ENCODE peak calls at places on chromosomes 16 and 17, in six cellular contexts. M is Caco-2, H is MM.1S, E is ascending aorta, J is left ventricle myocardium inferior, I is pancreas. T is an unnamed sample.
A peak's percentile ranks its signal among the peaks of the same experiment; 100 is the strongest.

GRCh38 chr17:39679521-39680192 is 8.2 kb downstream of the PGAP3 start:
- DNase-seq in M (no peak), H (no peak), E (no peak), J (peak; percentile 48), I (no peak), T (peak; percentile 48)

GRCh38 chr16:85755929-85756768 is 5.3 kb upstream of the C16orf74 start:
- DNase-seq in M (no peak), H (no peak), E (no peak), J (no peak), I (no peak), T (no peak)

GRCh38 chr17:59494757-59495368 is 70.5 kb upstream of the DHX40 start:
- DNase-seq in M (no peak), H (no peak), E (no peak), J (no peak), I (no peak), T (no peak)

GRCh38 chr17:31411707-31412285 is 20.3 kb downstream of the RAB11FIP4 start:
- DNase-seq in M (no peak), H (no peak), E (no peak), J (no peak), I (no peak), T (no peak)

GRCh38 chr16:16861546-16861945 is 482.6 kb downstream of the NPIPA7 start:
- DNase-seq in M (peak; percentile 57), H (peak; percentile 81), E (no peak), J (no peak), I (peak; percentile 59), T (peak; percentile 41)

GRCh38 chr17:60559995-60560859 is 34.2 kb upstream of the APPBP2 start:
- DNase-seq in M (no peak), H (no peak), E (no peak), J (no peak), I (no peak), T (no peak)

GRCh38 chr17:82490512-82491195 is 28.9 kb upstream of the FOXK2 start:
- DNase-seq in M (no peak), H (peak; percentile 73), E (no peak), J (no peak), I (no peak), T (no peak)

GRCh38 chr17:39568710-39569109 is 39.0 kb downstream of the NEUROD2 start:
- DNase-seq in M (no peak), H (no peak), E (no peak), J (no peak), I (no peak), T (no peak)

GRCh38 chr16:35302859-35303258 is 1843.4 kb downstream of the TP53TG3F start:
- DNase-seq in M (no peak), H (no peak), E (no peak), J (no peak), I (no peak), T (no peak)

GRCh38 chr17:37737971-37738370 is 6.9 kb downstream of the HNF1B start:
- DNase-seq in M (no peak), H (no peak), E (no peak), J (no peak), I (no peak), T (no peak)

GRCh38 chr16:89912627-89913026 is 6.0 kb upstream of the MC1R start:
- DNase-seq in M (no peak), H (no peak), E (no peak), J (no peak), I (no peak), T (no peak)

GRCh38 chr17:77088455-77089117 is 52.2 kb upstream of the SEC14L1 start:
- DNase-seq in M (peak; percentile 95), H (peak; percentile 98), E (peak; percentile 81), J (peak; percentile 91), I (peak; percentile 90), T (peak; percentile 95)

GRCh38 chr16:22977294-22977697 is 163.3 kb downstream of the HS3ST2 start:
- DNase-seq in M (no peak), H (peak; percentile 6), E (no peak), J (no peak), I (no peak), T (no peak)

GRCh38 chr17:11825902-11826301 is 171.4 kb downstream of the ZNF18 start:
- DNase-seq in M (no peak), H (no peak), E (no peak), J (no peak), I (no peak), T (no peak)

GRCh38 chr17:48505788-48506187 is 25.0 kb downstream of the HOXB1 start:
- DNase-seq in M (peak; percentile 53), H (peak; percentile 92), E (no peak), J (no peak), I (no peak), T (peak; percentile 89)

GRCh38 chr17:21125862-21126261 is 902 bp upstream of the DHRS7B start:
- DNase-seq in M (no peak), H (peak; percentile 50), E (no peak), J (no peak), I (no peak), T (peak; percentile 72)

GRCh38 chr17:30894236-30894635 is 11.8 kb downstream of the TEFM start:
- DNase-seq in M (no peak), H (no peak), E (no peak), J (no peak), I (no peak), T (no peak)

GRCh38 chr17:36524428-36524876 is 10.2 kb downstream of the MYO19 start:
- DNase-seq in M (no peak), H (peak; percentile 73), E (no peak), J (no peak), I (no peak), T (no peak)

GRCh38 chr16:17510532-17510931 is 39.8 kb upstream of the XYLT1 start:
- DNase-seq in M (no peak), H (no peak), E (no peak), J (no peak), I (no peak), T (no peak)

GRCh38 chr16:19274178-19274797 is 11.2 kb upstream of the CLEC19A start:
- DNase-seq in M (no peak), H (no peak), E (no peak), J (no peak), I (peak; percentile 15), T (no peak)

GRCh38 chr17:75738218-75738802 is 17.1 kb downstream of the ITGB4 start:
- DNase-seq in M (no peak), H (no peak), E (no peak), J (no peak), I (no peak), T (no peak)

GRCh38 chr16:11155284-11155806 is 100.7 kb downstream of the SOCS1 start:
- DNase-seq in M (no peak), H (no peak), E (no peak), J (no peak), I (no peak), T (no peak)

GRCh38 chr17:4584125-4584834 is at the start of gene SMTNL2:
- DNase-seq in M (peak; percentile 76), H (no peak), E (no peak), J (peak; percentile 80), I (no peak), T (no peak)

GRCh38 chr17:19487009-19487600 is 46.5 kb upstream of the SLC47A1 start:
- DNase-seq in M (no peak), H (no peak), E (no peak), J (no peak), I (no peak), T (no peak)
- H3K4me1 ChIP-seq in M (no peaks in the 10 kb centered on the region), H (no peaks in the 10 kb centered on the region), E (peaks cover 13% of the 10 kb centered on the region), J (no peaks in the 10 kb centered on the region), I (no peaks in the 10 kb centered on the region), T (no peaks in the 10 kb centered on the region)

GRCh38 chr17:46126840-46127239 is 66.4 kb downstream of the KANSL1 start:
- DNase-seq in M (no peak), H (no peak), E (no peak), J (no peak), I (no peak), T (no peak)

GRCh38 chr17:46127524-46127923 is 65.7 kb downstream of the KANSL1 start:
- DNase-seq in M (no peak), H (no peak), E (no peak), J (no peak), I (no peak), T (no peak)

GRCh38 chr17:46125831-46126230 is 67.4 kb downstream of the KANSL1 start:
- DNase-seq in M (no peak), H (no peak), E (no peak), J (no peak), I (no peak), T (no peak)

GRCh38 chr17:46129302-46129701 is 63.9 kb downstream of the KANSL1 start:
- DNase-seq in M (no peak), H (no peak), E (no peak), J (no peak), I (no peak), T (no peak)

GRCh38 chr17:46128453-46128852 is 64.8 kb downstream of the KANSL1 start:
- DNase-seq in M (no peak), H (no peak), E (no peak), J (no peak), I (no peak), T (no peak)
- H3K4me1 ChIP-seq in M (no peaks in the 10 kb centered on the region), H (peaks cover 18% of the 10 kb centered on the region), E (peaks cover 29% of the 10 kb centered on the region), J (peaks cover 96% of the 10 kb centered on the region), I (peaks cover 22% of the 10 kb centered on the region), T (peaks cover 66% of the 10 kb centered on the region)

GRCh38 chr16:73040136-73040535 is 7.8 kb downstream of the ZFHX3 start:
- DNase-seq in M (no peak), H (no peak), E (no peak), J (no peak), I (no peak), T (no peak)

GRCh38 chr16:73043828-73044493 is 4.0 kb downstream of the ZFHX3 start:
- DNase-seq in M (no peak), H (no peak), E (no peak), J (no peak), I (no peak), T (no peak)

GRCh38 chr16:73040735-73041402 is 7.1 kb downstream of the ZFHX3 start:
- DNase-seq in M (no peak), H (no peak), E (no peak), J (no peak), I (no peak), T (no peak)

GRCh38 chr16:73042807-73043206 is 5.1 kb downstream of the ZFHX3 start:
- DNase-seq in M (no peak), H (no peak), E (no peak), J (no peak), I (no peak), T (no peak)

GRCh38 chr16:73041644-73042043 is 6.3 kb downstream of the ZFHX3 start:
- DNase-seq in M (no peak), H (no peak), E (no peak), J (no peak), I (no peak), T (no peak)
- H3K4me1 ChIP-seq in M (peaks cover 74% of the 10 kb centered on the region), H (peaks cover 21% of the 10 kb centered on the region), E (peaks cover 65% of the 10 kb centered on the region), J (peaks cover 75% of the 10 kb centered on the region), I (peaks cover 7% of the 10 kb centered on the region), T (no peaks in the 10 kb centered on the region)

DNA sequence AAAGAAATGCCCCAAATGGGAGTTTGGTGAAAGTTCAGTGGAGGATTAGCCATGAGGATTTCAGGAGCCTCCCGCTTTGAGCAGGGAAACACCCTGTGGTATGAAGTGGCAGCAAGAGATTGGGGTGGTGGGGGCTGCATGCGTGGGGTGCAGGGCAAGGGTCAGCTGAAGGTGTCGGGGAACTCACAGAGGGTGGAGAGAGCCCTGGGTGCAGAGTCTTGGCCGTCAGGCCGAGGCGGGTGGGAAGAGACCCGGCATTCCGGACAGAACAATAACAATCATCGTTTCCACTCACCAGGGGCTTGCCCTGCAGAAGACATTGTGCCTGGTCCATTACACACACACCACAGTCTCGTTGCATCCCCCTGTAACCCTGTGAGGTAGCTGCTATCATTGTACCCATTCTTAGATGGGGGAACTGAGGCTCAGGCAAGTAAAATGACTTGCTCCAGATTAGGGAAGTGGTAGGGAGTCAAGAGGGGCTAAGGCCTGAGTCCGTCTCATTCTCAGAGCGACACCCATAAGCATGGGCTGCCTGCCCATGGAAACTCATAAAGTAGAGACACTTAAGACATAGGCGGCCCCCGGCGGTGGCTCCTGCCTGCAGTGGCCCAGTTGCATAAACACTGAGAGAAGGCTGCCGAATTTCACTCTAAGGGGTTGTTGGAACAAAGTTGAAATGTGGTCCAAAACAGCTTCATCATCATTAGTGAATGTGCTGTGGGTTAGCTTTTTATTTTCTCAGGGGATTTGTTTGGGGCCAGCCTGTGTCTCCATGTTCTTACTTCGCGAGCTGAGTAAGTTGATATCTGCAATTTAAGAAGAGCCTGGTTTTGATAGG is 93.3 kb downstream of the CMIP start:
- DNase-seq in M (no peak), H (no peak), E (no peak), J (no peak), I (no peak), T (no peak)
- H3K4me1 ChIP-seq in M (peaks cover 29% of the 10 kb centered on the region), H (no peaks in the 10 kb centered on the region), E (no peaks in the 10 kb centered on the region), J (peaks cover 7% of the 10 kb centered on the region), I (no peaks in the 10 kb centered on the region), T (no peaks in the 10 kb centered on the region)